ENCODE peak calls at places on chromosome 6, in seven cellular contexts. N, X, R, A, H, V and Q are unnamed samples.

GRCh38 chr6:2695464-2696095 is 55.1 kb downstream of the MYLK4 start:
- DNase-seq in R (no peak), N (no peak), A (peak; percentile 28), X (no peak), H (no peak), V (no peak), Q (no peak)

GRCh38 chr6:155313602-155314091 is 637 bp downstream of the TFB1M start:
- DNase-seq in H (no peak), V (no peak), X (no peak), A (peak; percentile 10), N (no peak), R (no peak), Q (no peak)

GRCh38 chr6:44219053-44219814 is 2.5 kb downstream of the MYMX start:
- DNase-seq in V (peak; percentile 89), H (no peak), X (peak; percentile 86), R (no peak), N (peak; percentile 91), A (peak; percentile 94), Q (no peak)

GRCh38 chr6:157368359-157369049 is 12.5 kb upstream of the ZDHHC14 start:
- DNase-seq in X (no peak), N (no peak), R (no peak), H (no peak), A (no peak), V (no peak), Q (no peak)

GRCh38 chr6:100296810-100297544 is 167.7 kb downstream of the SIM1 start:
- DNase-seq in X (no peak), N (no peak), R (peak; percentile 56), A (no peak), H (no peak), V (no peak), Q (no peak)

GRCh38 chr6:163186527-163186926 is 228.0 kb upstream of the QKI start:
- DNase-seq in X (no peak), N (peak; percentile 49), H (no peak), R (no peak), A (no peak), V (no peak), Q (no peak)

GRCh38 chr6:52098649-52099184 is 11.3 kb upstream of the PKHD1 start:
- DNase-seq in V (no peak), R (no peak), H (no peak), A (no peak), N (no peak), X (no peak), Q (no peak)

GRCh38 chr6:71310261-71310660 is 21.6 kb downstream of the OGFRL1 start:
- DNase-seq in H (no peak), N (no peak), X (no peak), R (no peak), V (no peak), A (no peak), Q (no peak)